ENCODE peak calls at places on chromosome 13, in five cellular contexts. One of them, this sample, is unnamed. For H3K4me1, the result is how much of the 10 kb centered on the place peaks cover.

GRCh38 chr13:49029570-49029969 is 53.9 kb downstream of the FNDC3A start:
- DNase-seq in upper lobe of right lung: no peak
- DNase-seq in body of pancreas: no peak
- DNase-seq in PC-3: no peak
- DNase-seq in HCT116: no peak
- DNase-seq in this sample: no peak

GRCh38 chr13:40517486-40518311 is 148.7 kb downstream of the FOXO1 start:
- DNase-seq in upper lobe of right lung: no peak
- DNase-seq in body of pancreas: no peak
- DNase-seq in PC-3: no peak
- DNase-seq in HCT116: no peak
- DNase-seq in this sample: no peak

GRCh38 chr13:41418027-41418426 is 39.3 kb upstream of the RGCC start:
- DNase-seq in upper lobe of right lung: no peak
- DNase-seq in body of pancreas: no peak
- DNase-seq in PC-3: no peak
- DNase-seq in HCT116: no peak
- DNase-seq in this sample: no peak

GRCh38 chr13:96011291-96011875 is 41.8 kb downstream of the UGGT2 start:
- DNase-seq in upper lobe of right lung: no peak
- DNase-seq in body of pancreas: no peak
- DNase-seq in PC-3: no peak
- DNase-seq in HCT116: no peak
- DNase-seq in this sample: no peak

GRCh38 chr13:95740921-95741320 is 64.0 kb downstream of the DNAJC3 start:
- DNase-seq in upper lobe of right lung: no peak
- DNase-seq in body of pancreas: no peak
- DNase-seq in PC-3: no peak
- DNase-seq in HCT116: no peak
- DNase-seq in this sample: no peak

GRCh38 chr13:90420683-90421082 is 926.8 kb upstream of the MIR17HG start:
- DNase-seq in upper lobe of right lung: no peak
- DNase-seq in body of pancreas: no peak
- DNase-seq in PC-3: peak
- DNase-seq in HCT116: no peak
- DNase-seq in this sample: no peak

GRCh38 chr13:21813844-21814243 is 143.0 kb downstream of the FGF9 start:
- DNase-seq in upper lobe of right lung: no peak
- DNase-seq in body of pancreas: no peak
- DNase-seq in PC-3: no peak
- DNase-seq in HCT116: no peak
- DNase-seq in this sample: no peak

GRCh38 chr13:57557979-57558529 is 73.5 kb upstream of the PCDH17 start:
- DNase-seq in upper lobe of right lung: no peak
- DNase-seq in body of pancreas: no peak
- DNase-seq in PC-3: peak
- DNase-seq in HCT116: no peak
- DNase-seq in this sample: no peak

GRCh38 chr13:19860884-19861655 is 2.4 kb downstream of the ZMYM5 start:
- DNase-seq in upper lobe of right lung: no peak
- DNase-seq in body of pancreas: no peak
- DNase-seq in PC-3: peak
- DNase-seq in HCT116: peak
- DNase-seq in this sample: no peak

GRCh38 chr13:34733720-34734119 is 208.3 kb upstream of the NBEA start:
- DNase-seq in upper lobe of right lung: no peak
- DNase-seq in body of pancreas: no peak
- DNase-seq in PC-3: no peak
- DNase-seq in HCT116: no peak
- DNase-seq in this sample: no peak

GRCh38 chr13:72137782-72138181 is 270.8 kb upstream of the DACH1 start:
- DNase-seq in upper lobe of right lung: no peak
- DNase-seq in body of pancreas: peak
- DNase-seq in PC-3: no peak
- DNase-seq in HCT116: no peak
- DNase-seq in this sample: no peak

GRCh38 chr13:33228645-33229445 is 56.7 kb downstream of the STARD13 start:
- DNase-seq in upper lobe of right lung: no peak
- DNase-seq in body of pancreas: no peak
- DNase-seq in PC-3: peak
- DNase-seq in HCT116: peak
- DNase-seq in this sample: no peak
- H3K27ac ChIP-seq in upper lobe of right lung: peak
- H3K27ac ChIP-seq in body of pancreas: peak
- H3K27ac ChIP-seq in PC-3: peak
- H3K27ac ChIP-seq in HCT116: no peak
- H3K27ac ChIP-seq in this sample: peak

DNA sequence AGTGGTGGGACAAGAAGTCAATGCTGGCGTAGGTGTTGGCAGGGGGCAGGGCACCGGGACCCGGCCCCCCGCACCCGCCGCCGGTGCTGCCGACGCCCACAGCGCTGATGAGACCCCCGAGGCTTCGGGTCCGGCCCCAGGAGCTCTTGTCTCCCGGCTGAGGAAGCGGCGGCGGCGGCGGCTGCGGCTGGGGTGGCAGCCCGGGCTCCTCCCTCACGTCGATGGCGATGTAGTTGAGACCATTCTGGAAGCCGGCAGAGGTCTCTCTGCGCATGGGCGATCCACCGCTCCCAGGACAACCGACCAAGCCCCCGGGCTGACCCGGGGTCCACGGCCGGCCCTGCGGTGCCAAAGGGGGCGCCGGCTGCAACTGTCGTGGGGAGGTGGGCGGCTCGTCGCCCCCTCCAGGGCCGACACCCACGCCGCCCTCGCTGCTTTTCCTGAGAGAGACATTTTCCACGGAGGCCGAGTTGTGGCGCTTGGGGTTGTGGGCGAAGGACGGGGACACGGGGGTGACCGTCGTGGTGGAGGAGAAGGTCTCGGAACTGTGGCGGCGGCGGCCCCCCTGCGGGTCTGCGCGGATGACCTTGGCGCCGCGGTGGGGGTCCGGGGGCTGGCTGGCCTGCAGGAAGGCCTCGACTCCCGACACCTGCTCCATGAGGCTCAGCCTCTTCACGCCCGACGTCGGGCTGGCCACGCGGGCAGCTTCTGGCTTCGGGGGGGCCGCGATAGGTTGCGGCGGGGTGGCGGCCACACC is 4.1 kb downstream of the IRS2 start:
- DNase-seq in upper lobe of right lung: no peak
- DNase-seq in body of pancreas: no peak
- DNase-seq in PC-3: no peak
- DNase-seq in HCT116: no peak
- DNase-seq in this sample: no peak
- H3K4me3 ChIP-seq in upper lobe of right lung: peak
- H3K4me3 ChIP-seq in body of pancreas: no peak
- H3K4me3 ChIP-seq in PC-3: peak
- H3K4me3 ChIP-seq in HCT116: no peak
- H3K4me3 ChIP-seq in this sample: peak

GRCh38 chr13:23628765-23629565 is 58.8 kb downstream of the TNFRSF19 start:
- DNase-seq in upper lobe of right lung: no peak
- DNase-seq in body of pancreas: no peak
- DNase-seq in PC-3: no peak
- DNase-seq in HCT116: no peak
- DNase-seq in this sample: no peak
- H3K4me1 ChIP-seq in upper lobe of right lung: under half
- H3K4me1 ChIP-seq in body of pancreas: under half
- H3K4me1 ChIP-seq in PC-3: under half
- H3K4me1 ChIP-seq in HCT116: under half
- H3K4me1 ChIP-seq in this sample: under half

GRCh38 chr13:113603116-113603710 is 18.7 kb downstream of the TFDP1 start:
- DNase-seq in upper lobe of right lung: no peak
- DNase-seq in body of pancreas: no peak
- DNase-seq in PC-3: no peak
- DNase-seq in HCT116: no peak
- DNase-seq in this sample: peak
- H3K27ac ChIP-seq in upper lobe of right lung: no peak
- H3K27ac ChIP-seq in body of pancreas: no peak
- H3K27ac ChIP-seq in PC-3: no peak
- H3K27ac ChIP-seq in HCT116: no peak
- H3K27ac ChIP-seq in this sample: no peak